ENCODE peak calls at places on chromosome 21, in six cellular contexts. F is pancreas; O is stomach; X is effector memory CD4-positive, alpha-beta T cell; R is heart left ventricle; T is body of pancreas. Z is an unnamed sample.

GRCh38 chr21:41600961-41601572 is 93.1 kb upstream of the TMPRSS2 start:
- DNase-seq in F (no peak), O (peak; percentile 22), X (no peak), R (no peak), T (no peak), Z (no peak)

GRCh38 chr21:31117046-31117916 is 79.0 kb upstream of the KRTAP19-8 start:
- DNase-seq in F (no peak), O (no peak), X (no peak), R (no peak), T (no peak), Z (peak; percentile 44)

GRCh38 chr21:43721939-43722338 is 3.0 kb downstream of the PDXK start:
- DNase-seq in F (peak; percentile 63), O (no peak), X (no peak), R (no peak), T (no peak), Z (no peak)

GRCh38 chr21:46559291-46559983 is 45.4 kb downstream of the S100B start:
- DNase-seq in F (no peak), O (peak; percentile 25), X (peak; percentile 46), R (no peak), T (no peak), Z (peak; percentile 55)

GRCh38 chr21:27759091-27759659 is 792.3 kb upstream of the ADAMTS5 start:
- DNase-seq in F (peak; percentile 46), O (no peak), X (no peak), R (peak; percentile 23), T (peak; percentile 68), Z (no peak)

GRCh38 chr21:26007911-26008579 is 162.5 kb downstream of the APP start:
- DNase-seq in F (no peak), O (no peak), X (no peak), R (no peak), T (no peak), Z (no peak)

GRCh38 chr21:46118871-46119564 is 21.1 kb downstream of the COL6A2 start:
- DNase-seq in F (peak; percentile 62), O (no peak), X (no peak), R (peak; percentile 17), T (peak; percentile 4), Z (no peak)

GRCh38 chr21:44966135-44967081 is 26.6 kb downstream of the SLX9 start:
- DNase-seq in F (peak; percentile 54), O (no peak), X (no peak), R (peak; percentile 64), T (peak; percentile 34), Z (no peak)

DNA sequence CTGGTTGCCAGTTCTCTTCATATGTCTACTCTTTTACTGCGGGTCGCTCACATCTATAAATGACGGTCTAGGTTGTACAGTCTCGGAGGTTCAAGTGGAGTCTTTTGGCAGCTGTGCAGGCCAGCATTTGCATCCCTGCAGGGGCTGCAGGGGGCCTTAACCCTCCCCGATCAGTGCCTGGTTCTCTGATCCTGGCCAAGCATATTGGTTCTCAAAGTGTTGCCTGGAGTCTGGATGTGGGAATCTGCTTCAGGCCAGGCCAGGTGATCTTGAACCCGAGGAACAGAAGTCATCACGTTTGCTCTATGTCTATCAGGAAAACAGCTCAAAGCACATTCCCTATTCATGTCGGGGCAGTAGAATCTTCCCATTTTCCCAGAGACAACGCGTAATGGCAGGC is 21.8 kb downstream of the B3GALT5 start:
- DNase-seq in F (no peak), O (no peak), X (no peak), R (no peak), T (no peak), Z (no peak)
- H3K4me3 ChIP-seq in F (no peak overlapping the region), O (no peak overlapping the region), X (no peak overlapping the region), R (no peak overlapping the region), T (no peak overlapping the region), Z (no peak overlapping the region)

GRCh38 chr21:37076087-37076486 is 3.0 kb downstream of the TTC3 start:
- DNase-seq in F (no peak), O (no peak), X (no peak), R (no peak), T (no peak), Z (no peak)
- H3K4me1 ChIP-seq in F (no peaks in the 10 kb centered on the region), O (peaks cover 9% of the 10 kb centered on the region), X (peaks cover 16% of the 10 kb centered on the region), R (peaks cover 3% of the 10 kb centered on the region), T (peaks cover 21% of the 10 kb centered on the region), Z (peaks cover 34% of the 10 kb centered on the region)

GRCh38 chr21:42687796-42688195 is 34.4 kb downstream of the PDE9A start:
- DNase-seq in F (no peak), O (no peak), X (no peak), R (no peak), T (no peak), Z (no peak)

GRCh38 chr21:42690586-42690985 is 37.2 kb downstream of the PDE9A start:
- DNase-seq in F (no peak), O (no peak), X (no peak), R (no peak), T (no peak), Z (no peak)

GRCh38 chr21:42685954-42686500 is 32.6 kb downstream of the PDE9A start:
- DNase-seq in F (no peak), O (no peak), X (no peak), R (no peak), T (no peak), Z (no peak)

GRCh38 chr21:42688841-42689371 is 35.5 kb downstream of the PDE9A start:
- DNase-seq in F (no peak), O (no peak), X (no peak), R (no peak), T (no peak), Z (no peak)

GRCh38 chr21:42688226-42688840 is 34.9 kb downstream of the PDE9A start:
- DNase-seq in F (no peak), O (no peak), X (no peak), R (no peak), T (no peak), Z (no peak)
- H3K4me3 ChIP-seq in F (no peak overlapping the region), O (no peak overlapping the region), X (no peak overlapping the region), R (no peak overlapping the region), T (no peak overlapping the region), Z (no peak overlapping the region)

DNA sequence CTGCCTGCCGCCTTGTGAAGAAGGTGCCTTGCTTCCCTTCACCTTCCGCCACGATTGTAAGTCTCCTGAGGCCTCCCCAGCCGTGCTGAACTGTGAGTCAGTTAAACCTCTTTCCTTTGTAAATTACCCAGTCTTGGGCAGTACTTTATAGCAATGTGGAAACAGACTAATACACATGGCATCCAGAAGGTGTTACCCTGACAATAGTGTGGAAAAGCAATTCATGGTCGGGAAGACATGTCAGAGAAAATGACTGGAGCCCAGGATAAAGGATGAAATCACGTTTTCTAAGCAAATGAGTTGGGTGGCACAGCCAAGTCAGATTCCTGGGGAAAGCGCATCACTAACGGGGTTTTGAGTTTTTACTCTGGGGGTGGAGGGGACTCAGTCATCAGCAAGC is 76.4 kb downstream of the HLCS start:
- DNase-seq in F (no peak), O (no peak), X (no peak), R (no peak), T (no peak), Z (no peak)
- H3K4me1 ChIP-seq in F (no peaks in the 10 kb centered on the region), O (no peaks in the 10 kb centered on the region), X (no peaks in the 10 kb centered on the region), R (no peaks in the 10 kb centered on the region), T (peaks cover 12% of the 10 kb centered on the region), Z (no peaks in the 10 kb centered on the region)

DNA sequence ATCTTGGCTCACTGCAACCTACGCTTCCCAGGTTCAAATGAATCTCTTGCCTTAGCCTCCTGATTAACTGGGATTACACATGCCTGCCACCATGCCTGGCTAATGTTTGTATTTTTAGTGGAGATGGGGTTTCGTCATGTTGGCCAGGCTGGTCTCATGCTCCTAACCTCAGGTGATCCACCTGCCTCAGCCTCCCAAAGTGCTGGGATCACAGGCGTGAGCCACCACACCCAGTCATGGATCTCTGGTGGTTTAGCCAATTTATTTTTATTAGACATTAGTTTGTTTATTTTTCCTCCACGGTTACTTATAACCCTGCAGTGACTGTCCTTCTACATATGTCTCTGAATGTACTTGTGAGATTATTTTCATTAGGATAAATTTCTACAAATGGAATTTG is 5.3 kb downstream of the ITSN1 start:
- DNase-seq in F (no peak), O (no peak), X (no peak), R (no peak), T (no peak), Z (no peak)
- H3K4me3 ChIP-seq in F (no peak overlapping the region), O (no peak overlapping the region), X (no peak overlapping the region), R (no peak overlapping the region), T (no peak overlapping the region), Z (no peak overlapping the region)

Z was measured in CD4-positive, CD25-positive, alpha-beta regulatory T cell.